ENCODE peak calls at places on chromosomes 1 and 21, in seven cellular contexts. U is SK-N-SH, Q is bronchial epithelial cell, L is mesothelial cell of epicardium, Z is PC-9, T is fibroblast of lung, J is glutamatergic neuron. N is an unnamed sample.

GRCh38 chr1:18373882-18374493 is 106.7 kb upstream of the KLHDC7A start:
- DNase-seq in U (peak; percentile 56), Q (no peak), L (no peak), Z (no peak), T (no peak), J (peak; percentile 79), N (peak; percentile 80)

GRCh38 chr1:202349263-202349928 is 897 bp downstream of the PPP1R12B start:
- DNase-seq in U (peak; percentile 72), Q (peak; percentile 27), L (no peak), Z (peak; percentile 47), T (peak; percentile 75), J (no peak), N (no peak)

GRCh38 chr1:233180626-233181364 is 114.7 kb downstream of the PCNX2 start:
- DNase-seq in U (no peak), Q (no peak), L (no peak), Z (no peak), T (no peak), J (no peak), N (no peak)

GRCh38 chr1:208466054-208466590 is 221.9 kb upstream of the PLXNA2 start:
- DNase-seq in U (no peak), Q (no peak), L (no peak), Z (no peak), T (no peak), J (no peak), N (no peak)

GRCh38 chr1:240312872-240313271 is 221.2 kb downstream of the FMN2 start:
- DNase-seq in U (no peak), Q (peak; percentile 94), L (no peak), Z (no peak), T (peak; percentile 86), J (no peak), N (no peak)

GRCh38 chr21:46045154-46045553 is 52.8 kb upstream of the COL6A2 start:
- DNase-seq in U (no peak), Q (no peak), L (no peak), Z (no peak), T (no peak), J (no peak), N (no peak)

GRCh38 chr1:159951551-159951950 is 2.5 kb downstream of the SLAMF9 start:
- DNase-seq in U (no peak), Q (no peak), L (no peak), Z (no peak), T (no peak), J (no peak), N (no peak)

GRCh38 chr21:20996421-20997307 is 1.5 kb upstream of the NCAM2 start:
- DNase-seq in U (no peak), Q (no peak), L (no peak), Z (no peak), T (peak; percentile 29), J (peak; percentile 31), N (no peak)

GRCh38 chr1:230201445-230201844 is 134.4 kb downstream of the GALNT2 start:
- DNase-seq in U (no peak), Q (no peak), L (no peak), Z (no peak), T (no peak), J (no peak), N (no peak)

GRCh38 chr1:169484683-169485426 is 889 bp downstream of the SLC19A2 start:
- DNase-seq in U (peak; percentile 44), Q (peak; percentile 54), L (no peak), Z (peak; percentile 53), T (peak; percentile 82), J (no peak), N (no peak)

GRCh38 chr1:59198565-59198964 is 98.3 kb upstream of the FGGY start:
- DNase-seq in U (no peak), Q (peak; percentile 7), L (no peak), Z (no peak), T (peak; percentile 33), J (no peak), N (no peak)

GRCh38 chr1:9589144-9589718 is 520 bp downstream of the TMEM201 start:
- DNase-seq in U (no peak), Q (peak; percentile 8), L (no peak), Z (no peak), T (peak; percentile 37), J (peak; percentile 45), N (no peak)

GRCh38 chr1:232533328-232533727 is 96.6 kb downstream of the SIPA1L2 start:
- DNase-seq in U (no peak), Q (no peak), L (no peak), Z (no peak), T (no peak), J (no peak), N (no peak)

GRCh38 chr1:201147396-201148015 is 6.8 kb downstream of the TMEM9 start:
- DNase-seq in U (no peak), Q (no peak), L (no peak), Z (no peak), T (no peak), J (no peak), N (no peak)

GRCh38 chr21:45248893-45249381 is 38.8 kb downstream of the POFUT2 start:
- DNase-seq in U (peak; percentile 71), Q (no peak), L (no peak), Z (no peak), T (peak; percentile 25), J (no peak), N (no peak)

GRCh38 chr21:45465611-45466329 is 60.8 kb downstream of the COL18A1 start:
- DNase-seq in U (peak; percentile 63), Q (no peak), L (no peak), Z (no peak), T (no peak), J (peak; percentile 20), N (no peak)

GRCh38 chr1:204271970-204272369 is 58.2 kb upstream of the GOLT1A start:
- DNase-seq in U (no peak), Q (no peak), L (no peak), Z (no peak), T (no peak), J (no peak), N (no peak)

GRCh38 chr1:1361982-1362423 is 3.6 kb upstream of the MXRA8 start:
- DNase-seq in U (no peak), Q (no peak), L (no peak), Z (no peak), T (peak; percentile 86), J (peak; percentile 21), N (no peak)

DNA sequence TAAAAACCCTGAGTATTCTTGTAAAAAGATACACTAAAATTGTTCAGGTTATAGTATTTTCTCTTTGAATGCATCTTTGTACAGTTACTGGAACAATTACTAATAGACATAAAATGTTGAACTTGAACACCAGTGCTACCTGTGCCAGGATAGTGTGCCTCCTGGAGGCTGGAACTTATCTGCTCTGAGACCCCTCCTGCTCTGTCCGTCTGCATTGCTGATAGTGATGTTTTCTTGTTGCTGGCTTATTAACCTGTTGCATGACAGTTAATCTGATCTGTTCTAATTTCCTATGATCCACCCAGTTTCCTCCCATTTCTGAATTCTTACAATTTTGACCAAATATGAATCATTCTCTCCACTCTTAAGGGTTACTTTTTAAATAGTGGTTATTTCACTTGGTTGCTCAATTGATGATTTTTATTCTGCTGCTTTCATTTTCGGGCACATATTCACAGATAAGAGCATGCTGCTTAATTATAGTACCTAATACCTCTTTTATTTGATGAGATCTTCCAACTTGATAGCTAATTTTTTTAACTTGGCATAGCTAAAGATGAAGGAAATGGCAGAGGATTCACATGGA is 101.4 kb downstream of the CC2D1B start:
- DNase-seq in U (peak; percentile 5), Q (no peak), L (no peak), Z (no peak), T (peak; percentile 23), J (no peak), N (no peak)
- TF ChIP-seq CTCF in U (no peak), Q (no peak), L (no peak), Z (no peak), T (no peak), J (no peak), N (no peak)

GRCh38 chr1:98766241-98766640 is 104.7 kb downstream of the SNX7 start:
- DNase-seq in U (no peak), Q (no peak), L (no peak), Z (no peak), T (no peak), J (no peak), N (no peak)

GRCh38 chr1:98763488-98764141 is 102.1 kb downstream of the SNX7 start:
- DNase-seq in U (no peak), Q (no peak), L (no peak), Z (no peak), T (no peak), J (no peak), N (no peak)

GRCh38 chr1:98761238-98761637 is 99.7 kb downstream of the SNX7 start:
- DNase-seq in U (no peak), Q (peak; percentile 5), L (no peak), Z (no peak), T (no peak), J (no peak), N (peak; percentile 14)
- TF ChIP-seq CTCF in U (peak; percentile 19), Q (peak; percentile 4), L (no peak), Z (no peak), T (no peak), J (no peak), N (no peak)

GRCh38 chr1:6491076-6491449 is 404 bp downstream of the PLEKHG5 start:
- DNase-seq in U (no peak), Q (no peak), L (no peak), Z (no peak), T (peak; percentile 6), J (no peak), N (no peak)

GRCh38 chr1:6489383-6489765 is 2.1 kb downstream of the PLEKHG5 start:
- DNase-seq in U (no peak), Q (no peak), L (no peak), Z (no peak), T (no peak), J (no peak), N (no peak)

GRCh38 chr1:6491480-6491962 is at the start of gene PLEKHG5:
- DNase-seq in U (no peak), Q (peak; percentile 98), L (no peak), Z (peak; percentile 75), T (peak; percentile 33), J (no peak), N (no peak)

GRCh38 chr1:6489799-6490180 is 1.7 kb downstream of the PLEKHG5 start:
- DNase-seq in U (peak; percentile 95), Q (peak; percentile 77), L (peak; percentile 63), Z (no peak), T (peak; percentile 70), J (peak; percentile 85), N (peak; percentile 85)

GRCh38 chr1:6490181-6491075 is 1.0 kb downstream of the PLEKHG5 start:
- DNase-seq in U (peak; percentile 89), Q (peak; percentile 49), L (peak; percentile 52), Z (peak; percentile 45), T (peak; percentile 76), J (peak; percentile 83), N (peak; percentile 68)
- TF ChIP-seq CTCF in U (peak; percentile 2), Q (no peak), L (peak; percentile 63), Z (peak; percentile 64), T (no peak), J (peak; percentile 56), N (peak; percentile 25)

GRCh38 chr21:28746166-28746565 is 246.5 kb downstream of the LTN1 start:
- DNase-seq in U (no peak), Q (peak; percentile 53), L (no peak), Z (no peak), T (no peak), J (no peak), N (no peak)

GRCh38 chr21:28745131-28746055 is 247.3 kb downstream of the LTN1 start:
- DNase-seq in U (peak; percentile 52), Q (peak; percentile 80), L (peak; percentile 44), Z (peak; percentile 44), T (peak; percentile 97), J (peak; percentile 79), N (peak; percentile 74)

GRCh38 chr21:28743723-28744122 is 249.0 kb downstream of the LTN1 start:
- DNase-seq in U (no peak), Q (no peak), L (no peak), Z (no peak), T (no peak), J (no peak), N (no peak)

GRCh38 chr21:28738882-28739281 is 253.8 kb downstream of the LTN1 start:
- DNase-seq in U (no peak), Q (no peak), L (no peak), Z (no peak), T (no peak), J (no peak), N (no peak)

GRCh38 chr21:28742527-28742926 is 250.2 kb downstream of the LTN1 start:
- DNase-seq in U (peak; percentile 24), Q (peak; percentile 52), L (no peak), Z (no peak), T (peak; percentile 81), J (no peak), N (no peak)
- TF ChIP-seq CTCF in U (peak; percentile 76), Q (peak; percentile 25), L (no peak), Z (no peak), T (peak; percentile 16), J (no peak), N (no peak)

N was measured in endothelial cell.